ENCODE peak calls at places on chromosomes 12 and 14, in five cellular contexts. C, A, X, L and Y are unnamed samples.

GRCh38 chr14:64501326-64502171 is 2.1 kb downstream of the ZBTB25 start:
- DNase-seq in C (peak; percentile 63), L (peak; percentile 68), A (peak; percentile 53), X (no peak), Y (peak; percentile 23)

GRCh38 chr12:90209029-90209428 is 500.4 kb upstream of the ATP2B1 start:
- DNase-seq in C (no peak), A (no peak), X (no peak), L (no peak), Y (no peak)

GRCh38 chr14:91103116-91103515 is 10.8 kb upstream of the DGLUCY start:
- DNase-seq in L (no peak), X (no peak), A (no peak), C (no peak), Y (no peak)

GRCh38 chr14:20798932-20799331 is 3.7 kb downstream of the RNASE1 start:
- DNase-seq in A (no peak), L (no peak), C (no peak), X (no peak), Y (no peak)

GRCh38 chr14:101755591-101756324 is 5.8 kb upstream of the PPP2R5C start:
- DNase-seq in L (no peak), C (no peak), X (no peak), A (no peak), Y (no peak)

GRCh38 chr12:94617101-94617500 is 33.3 kb downstream of the TMCC3 start:
- DNase-seq in L (no peak), C (no peak), X (no peak), A (no peak), Y (no peak)

GRCh38 chr12:105921872-105922669 is 216.7 kb downstream of the NUAK1 start:
- DNase-seq in X (no peak), C (peak; percentile 60), L (no peak), A (peak; percentile 43), Y (no peak)

GRCh38 chr14:100571837-100572236 is 15.4 kb downstream of the BEGAIN start:
- DNase-seq in L (no peak), A (no peak), X (no peak), C (no peak), Y (no peak)

GRCh38 chr12:7588703-7589329 is 76.9 kb downstream of the APOBEC1 start:
- DNase-seq in C (peak; percentile 28), A (peak; percentile 80), X (no peak), L (peak; percentile 33), Y (peak; percentile 29)

GRCh38 chr14:66070542-66071319 is 415.4 kb upstream of the CCDC196 start:
- DNase-seq in A (peak; percentile 16), C (peak; percentile 6), X (peak; percentile 59), L (peak; percentile 60), Y (no peak)

GRCh38 chr14:50249118-50249775 is 17.9 kb upstream of the SOS2 start:
- DNase-seq in A (no peak), X (no peak), L (no peak), C (no peak), Y (no peak)

GRCh38 chr14:94524093-94524492 is 14.8 kb upstream of the SERPINA12 start:
- DNase-seq in X (no peak), C (no peak), L (no peak), A (no peak), Y (no peak)

GRCh38 chr14:94548999-94549985 is 11.9 kb upstream of the SERPINA4 start:
- DNase-seq in X (peak; percentile 25), C (peak; percentile 49), A (peak; percentile 62), L (peak; percentile 43), Y (peak; percentile 63)

GRCh38 chr12:125064492-125064891 is 743 bp upstream of the AACS start:
- DNase-seq in C (no peak), X (no peak), A (no peak), L (no peak), Y (no peak)

GRCh38 chr14:72986214-72986613 is 40.7 kb downstream of the ZFYVE1 start:
- DNase-seq in C (no peak), X (no peak), A (no peak), L (no peak), Y (no peak)

GRCh38 chr14:96176811-96177211 is 27.8 kb upstream of the BDKRB2 start:
- DNase-seq in C (peak; percentile 93), A (no peak), X (no peak), L (no peak), Y (no peak)

GRCh38 chr14:39173198-39173597 is 1.9 kb upstream of the PNN start:
- DNase-seq in X (no peak), C (no peak), A (no peak), L (no peak), Y (no peak)

GRCh38 chr12:120292411-120292660 is 633 bp upstream of the RNU4-2 start:
- DNase-seq in L (no peak), A (no peak), X (no peak), C (no peak), Y (no peak)

GRCh38 chr12:29582156-29582555 is 84.7 kb upstream of the OVCH1 start:
- DNase-seq in L (no peak), X (no peak), C (no peak), A (no peak), Y (no peak)

GRCh38 chr12:97464241-97465011 is 1.8 kb downstream of the RMST start:
- DNase-seq in C (no peak), A (no peak), X (no peak), L (no peak), Y (no peak)

GRCh38 chr14:76639606-76640272 is 121.5 kb upstream of the VASH1 start:
- DNase-seq in C (peak; percentile 26), A (no peak), X (no peak), L (no peak), Y (no peak)

GRCh38 chr14:56117765-56118610 is at the start of gene PELI2:
- DNase-seq in X (peak; percentile 80), A (peak; percentile 65), C (peak; percentile 78), L (peak; percentile 81), Y (peak; percentile 79)

GRCh38 chr12:130334937-130335336 is 2.8 kb upstream of the PIWIL1 start:
- DNase-seq in A (no peak), L (no peak), C (no peak), X (no peak), Y (no peak)

GRCh38 chr14:91509083-91509877 is 830 bp downstream of the PPP4R3A start:
- DNase-seq in L (peak; percentile 38), C (no peak), X (peak; percentile 29), A (peak; percentile 25), Y (peak; percentile 40)

GRCh38 chr12:62581288-62582064 is 114.8 kb downstream of the MON2 start:
- DNase-seq in L (no peak), X (no peak), C (peak; percentile 79), A (peak; percentile 74), Y (no peak)

GRCh38 chr14:75283884-75284563 is 5.4 kb downstream of the FOS start:
- DNase-seq in X (no peak), A (peak; percentile 77), L (peak; percentile 78), C (peak; percentile 17), Y (no peak)

GRCh38 chr12:25438638-25439037 is 114.4 kb downstream of the LMNTD1 start:
- DNase-seq in L (no peak), C (peak; percentile 35), A (no peak), X (no peak), Y (no peak)

GRCh38 chr14:61549425-61549824 is 145.9 kb upstream of the HIF1A start:
- DNase-seq in A (peak; percentile 35), L (no peak), X (no peak), C (peak; percentile 63), Y (no peak)

GRCh38 chr14:38016497-38016896 is 191.2 kb upstream of the SSTR1 start:
- DNase-seq in C (no peak), A (no peak), X (no peak), L (no peak), Y (no peak)

GRCh38 chr12:78245111-78245510 is 414.4 kb downstream of the NAV3 start:
- DNase-seq in X (no peak), C (no peak), A (no peak), L (no peak), Y (no peak)

GRCh38 chr12:64826234-64826633 is 1.8 kb downstream of the TBC1D30 start:
- DNase-seq in A (no peak), X (no peak), L (peak; percentile 64), C (peak; percentile 60), Y (no peak)

GRCh38 chr12:116516657-116517056 is 42.5 kb upstream of the MAP1LC3B2 start:
- DNase-seq in A (no peak), C (no peak), X (no peak), L (no peak), Y (no peak)

GRCh38 chr12:34406228-34406995 is 384.1 kb downstream of the ALG10 start:
- DNase-seq in C (no peak), L (peak; percentile 1), X (no peak), A (no peak), Y (no peak)
- H3K9me3 ChIP-seq in C (no peaks in the 10 kb centered on the region), L (peaks cover 51% of the 10 kb centered on the region), X (peaks cover 65% of the 10 kb centered on the region), A (peaks cover 17% of the 10 kb centered on the region), Y (peaks cover 18% of the 10 kb centered on the region)

DNA sequence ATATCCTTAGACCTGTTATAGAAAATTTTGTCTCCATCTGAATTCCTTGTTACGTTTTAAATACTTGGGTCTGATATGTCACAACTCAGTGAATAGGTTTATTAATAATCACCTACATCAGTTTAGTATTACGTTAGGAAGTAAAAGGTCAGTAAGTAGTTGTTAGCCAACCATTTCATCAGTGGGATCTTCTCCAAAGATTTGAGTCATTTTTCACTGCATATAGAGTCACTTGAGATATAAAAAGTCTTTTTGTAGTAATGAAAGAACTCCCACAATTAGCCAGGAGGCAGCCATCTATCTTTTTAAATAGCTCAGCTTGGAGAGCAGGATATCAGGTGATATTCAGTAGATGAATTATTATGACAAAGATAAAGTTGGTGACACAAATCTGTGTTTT is 309.2 kb downstream of the PDZRN4 start:
- DNase-seq in A (no peak), X (no peak), L (no peak), C (no peak), Y (no peak)
- H3K9me3 ChIP-seq in A (no peaks in the 10 kb centered on the region), X (no peaks in the 10 kb centered on the region), L (no peaks in the 10 kb centered on the region), C (no peaks in the 10 kb centered on the region), Y (no peaks in the 10 kb centered on the region)

DNA sequence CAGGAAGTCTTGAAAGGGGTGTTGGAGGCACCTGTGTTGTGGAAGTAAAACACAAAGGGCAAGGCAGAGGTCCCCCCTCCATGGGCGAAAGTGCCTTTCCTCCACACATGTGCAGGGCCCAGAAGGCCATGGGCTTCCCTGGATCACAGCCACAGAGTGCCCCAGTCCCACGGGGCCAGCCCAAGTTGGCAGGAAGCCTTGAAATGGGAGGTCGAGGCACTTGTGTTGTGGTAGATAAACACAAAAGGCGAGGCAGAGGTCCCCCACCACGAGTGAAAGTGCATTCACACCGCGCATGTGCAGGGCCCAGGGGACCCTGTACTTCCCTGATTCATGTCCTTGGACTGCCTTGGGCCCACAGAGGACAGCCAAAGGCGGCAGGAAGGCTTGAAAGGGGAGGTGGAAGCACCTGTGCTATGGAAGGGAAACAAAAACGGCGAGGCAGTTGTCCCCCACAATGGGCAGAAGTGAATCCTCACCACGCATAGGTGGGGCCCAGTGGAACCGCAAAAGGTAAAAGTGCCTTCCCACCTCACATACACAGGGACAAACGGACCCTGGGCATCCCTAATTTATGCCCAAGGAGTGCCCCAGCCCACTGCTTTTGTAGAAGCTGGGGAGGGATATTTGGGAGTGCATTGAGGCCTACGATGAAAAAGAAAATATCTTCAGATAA is 585.4 kb downstream of the ALG10 start:
- DNase-seq in A (no peak), L (no peak), C (no peak), X (no peak), Y (no peak)
- H3K9me3 ChIP-seq in A (no peaks in the 10 kb centered on the region), L (peaks cover 22% of the 10 kb centered on the region), C (no peaks in the 10 kb centered on the region), X (peaks cover 46% of the 10 kb centered on the region), Y (peaks cover 6% of the 10 kb centered on the region)

GRCh38 chr14:29618323-29619067 is 309.2 kb downstream of the PRKD1 start:
- DNase-seq in L (no peak), A (no peak), C (no peak), X (no peak), Y (no peak)

DNA sequence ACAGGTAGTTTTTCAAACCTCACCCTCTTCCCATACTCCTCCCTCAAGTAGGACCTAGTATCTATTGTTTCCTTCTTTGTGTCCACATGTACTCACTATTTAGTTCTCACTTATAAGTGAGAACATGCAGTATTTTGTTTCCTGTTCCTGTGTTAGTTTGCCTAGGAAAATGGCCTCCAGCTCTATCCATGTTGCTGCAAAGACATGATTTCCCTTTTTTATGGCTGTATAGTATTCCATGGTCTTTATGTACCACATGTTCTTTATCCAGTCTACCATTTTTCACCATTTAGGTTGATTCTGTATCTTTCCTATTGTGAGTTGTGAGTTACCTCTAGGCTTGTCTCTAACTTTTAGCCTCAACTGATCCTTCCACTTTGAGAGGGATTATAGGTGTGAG is 310.7 kb downstream of the PRKD1 start:
- DNase-seq in X (no peak), C (no peak), A (no peak), L (no peak), Y (no peak)
- H3K9me3 ChIP-seq in X (no peaks in the 10 kb centered on the region), C (no peaks in the 10 kb centered on the region), A (no peaks in the 10 kb centered on the region), L (no peaks in the 10 kb centered on the region), Y (no peaks in the 10 kb centered on the region)